ENCODE peak calls at places on chromosomes 13 and 19, in five cellular contexts. One of them, this sample, is unnamed.

GRCh38 chr13:20974981-20975585 is 72.5 kb upstream of the XPO4 start:
- DNase-seq in gastrocnemius medialis: no peak
- DNase-seq in tibial nerve: no peak
- DNase-seq in breast epithelium: no peak
- DNase-seq in lower leg skin: peak
- DNase-seq in this sample: no peak

GRCh38 chr13:53782400-53783030 is 753.9 kb downstream of the OLFM4 start:
- DNase-seq in gastrocnemius medialis: no peak
- DNase-seq in breast epithelium: peak
- DNase-seq in tibial nerve: no peak
- DNase-seq in lower leg skin: no peak
- DNase-seq in this sample: no peak

GRCh38 chr13:113066746-113067145 is 38.8 kb upstream of the F7 start:
- DNase-seq in breast epithelium: no peak
- DNase-seq in gastrocnemius medialis: no peak
- DNase-seq in lower leg skin: no peak
- DNase-seq in tibial nerve: no peak
- DNase-seq in this sample: no peak

GRCh38 chr13:109712187-109712601 is 74.2 kb downstream of the IRS2 start:
- DNase-seq in gastrocnemius medialis: no peak
- DNase-seq in lower leg skin: no peak
- DNase-seq in breast epithelium: no peak
- DNase-seq in tibial nerve: no peak
- DNase-seq in this sample: no peak

GRCh38 chr19:58265100-58265499 is 13.7 kb upstream of the ZNF8 start:
- DNase-seq in gastrocnemius medialis: no peak
- DNase-seq in tibial nerve: no peak
- DNase-seq in breast epithelium: no peak
- DNase-seq in lower leg skin: no peak
- DNase-seq in this sample: no peak

GRCh38 chr13:30421093-30422055 is 919 bp upstream of the UBE2L5 start:
- DNase-seq in breast epithelium: peak
- DNase-seq in gastrocnemius medialis: peak
- DNase-seq in lower leg skin: peak
- DNase-seq in tibial nerve: peak
- DNase-seq in this sample: peak

GRCh38 chr13:34678154-34678553 is 263.9 kb upstream of the NBEA start:
- DNase-seq in lower leg skin: no peak
- DNase-seq in gastrocnemius medialis: no peak
- DNase-seq in breast epithelium: no peak
- DNase-seq in tibial nerve: no peak
- DNase-seq in this sample: no peak

GRCh38 chr19:49020342-49020741 is 3.5 kb upstream of the LHB start:
- DNase-seq in breast epithelium: no peak
- DNase-seq in tibial nerve: no peak
- DNase-seq in gastrocnemius medialis: no peak
- DNase-seq in lower leg skin: no peak
- DNase-seq in this sample: no peak

GRCh38 chr13:45575146-45575829 is 40.3 kb downstream of the ERICH6B start:
- DNase-seq in breast epithelium: no peak
- DNase-seq in tibial nerve: no peak
- DNase-seq in lower leg skin: peak
- DNase-seq in gastrocnemius medialis: no peak
- DNase-seq in this sample: no peak

GRCh38 chr19:21574607-21575006 is 69.2 kb downstream of the ZNF429 start:
- DNase-seq in gastrocnemius medialis: no peak
- DNase-seq in tibial nerve: no peak
- DNase-seq in breast epithelium: no peak
- DNase-seq in lower leg skin: no peak
- DNase-seq in this sample: no peak

GRCh38 chr13:41284512-41285288 is 21.3 kb upstream of the MTRF1 start:
- DNase-seq in tibial nerve: no peak
- DNase-seq in breast epithelium: no peak
- DNase-seq in gastrocnemius medialis: no peak
- DNase-seq in lower leg skin: no peak
- DNase-seq in this sample: no peak

GRCh38 chr13:73879346-73880020 is 254.7 kb downstream of the KLF12 start:
- DNase-seq in breast epithelium: no peak
- DNase-seq in gastrocnemius medialis: no peak
- DNase-seq in lower leg skin: no peak
- DNase-seq in tibial nerve: no peak
- DNase-seq in this sample: no peak

GRCh38 chr19:28569132-28570114 is 643.5 kb downstream of the UQCRFS1 start:
- DNase-seq in lower leg skin: peak
- DNase-seq in tibial nerve: no peak
- DNase-seq in gastrocnemius medialis: no peak
- DNase-seq in breast epithelium: no peak
- DNase-seq in this sample: no peak

GRCh38 chr13:49082653-49083536 is 107.2 kb downstream of the FNDC3A start:
- DNase-seq in gastrocnemius medialis: no peak
- DNase-seq in breast epithelium: no peak
- DNase-seq in lower leg skin: no peak
- DNase-seq in tibial nerve: no peak
- DNase-seq in this sample: no peak

GRCh38 chr19:32651729-32652140 is 23.2 kb downstream of the ANKRD27 start:
- DNase-seq in gastrocnemius medialis: peak
- DNase-seq in tibial nerve: no peak
- DNase-seq in lower leg skin: no peak
- DNase-seq in breast epithelium: no peak
- DNase-seq in this sample: no peak

GRCh38 chr19:4908311-4908710 is 990 bp upstream of the UHRF1 start:
- DNase-seq in lower leg skin: no peak
- DNase-seq in tibial nerve: no peak
- DNase-seq in breast epithelium: no peak
- DNase-seq in gastrocnemius medialis: no peak
- DNase-seq in this sample: no peak

GRCh38 chr13:75495938-75496337 is 14.0 kb upstream of the TBC1D4 start:
- DNase-seq in tibial nerve: no peak
- DNase-seq in gastrocnemius medialis: no peak
- DNase-seq in breast epithelium: no peak
- DNase-seq in lower leg skin: no peak
- DNase-seq in this sample: no peak

GRCh38 chr13:72808917-72809500 is 27.1 kb downstream of the PIBF1 start:
- DNase-seq in lower leg skin: no peak
- DNase-seq in gastrocnemius medialis: no peak
- DNase-seq in tibial nerve: no peak
- DNase-seq in breast epithelium: no peak
- DNase-seq in this sample: no peak

GRCh38 chr13:37209621-37210020 is 104.2 kb upstream of the CSNK1A1L start:
- DNase-seq in lower leg skin: no peak
- DNase-seq in breast epithelium: no peak
- DNase-seq in tibial nerve: no peak
- DNase-seq in gastrocnemius medialis: no peak
- DNase-seq in this sample: no peak

GRCh38 chr13:113113846-113114271 is 8.3 kb downstream of the F7 start:
- DNase-seq in breast epithelium: no peak
- DNase-seq in tibial nerve: no peak
- DNase-seq in lower leg skin: peak
- DNase-seq in gastrocnemius medialis: peak
- DNase-seq in this sample: peak

GRCh38 chr19:30792561-30793505 is 420.6 kb downstream of the ZNF536 start:
- DNase-seq in tibial nerve: no peak
- DNase-seq in lower leg skin: peak
- DNase-seq in gastrocnemius medialis: no peak
- DNase-seq in breast epithelium: no peak
- DNase-seq in this sample: no peak

GRCh38 chr19:44988896-44989563 is 12.2 kb upstream of the RELB start:
- DNase-seq in breast epithelium: no peak
- DNase-seq in gastrocnemius medialis: peak
- DNase-seq in tibial nerve: peak
- DNase-seq in lower leg skin: peak
- DNase-seq in this sample: peak

GRCh38 chr13:28819046-28819747 is 942 bp upstream of the MTUS2 start:
- DNase-seq in tibial nerve: no peak
- DNase-seq in breast epithelium: no peak
- DNase-seq in lower leg skin: no peak
- DNase-seq in gastrocnemius medialis: no peak
- DNase-seq in this sample: no peak

GRCh38 chr19:3412066-3412465 is 45.7 kb downstream of the NFIC start:
- DNase-seq in gastrocnemius medialis: no peak
- DNase-seq in lower leg skin: no peak
- DNase-seq in tibial nerve: no peak
- DNase-seq in breast epithelium: no peak
- DNase-seq in this sample: no peak

GRCh38 chr19:51887522-51888498 is at the start of gene ZNF577:
- DNase-seq in gastrocnemius medialis: peak
- DNase-seq in breast epithelium: peak
- DNase-seq in lower leg skin: peak
- DNase-seq in tibial nerve: peak
- DNase-seq in this sample: peak

GRCh38 chr19:34932494-34932893 is 5.8 kb downstream of the ZNF30 start:
- DNase-seq in gastrocnemius medialis: no peak
- DNase-seq in lower leg skin: no peak
- DNase-seq in tibial nerve: no peak
- DNase-seq in breast epithelium: no peak
- DNase-seq in this sample: no peak

GRCh38 chr19:34925278-34925855 is 1.3 kb upstream of the ZNF30 start:
- DNase-seq in tibial nerve: no peak
- DNase-seq in breast epithelium: no peak
- DNase-seq in gastrocnemius medialis: no peak
- DNase-seq in lower leg skin: no peak
- DNase-seq in this sample: no peak

GRCh38 chr19:34926361-34926684 is 380 bp upstream of the ZNF30 start:
- DNase-seq in breast epithelium: no peak
- DNase-seq in lower leg skin: no peak
- DNase-seq in gastrocnemius medialis: no peak
- DNase-seq in tibial nerve: no peak
- DNase-seq in this sample: no peak

DNA sequence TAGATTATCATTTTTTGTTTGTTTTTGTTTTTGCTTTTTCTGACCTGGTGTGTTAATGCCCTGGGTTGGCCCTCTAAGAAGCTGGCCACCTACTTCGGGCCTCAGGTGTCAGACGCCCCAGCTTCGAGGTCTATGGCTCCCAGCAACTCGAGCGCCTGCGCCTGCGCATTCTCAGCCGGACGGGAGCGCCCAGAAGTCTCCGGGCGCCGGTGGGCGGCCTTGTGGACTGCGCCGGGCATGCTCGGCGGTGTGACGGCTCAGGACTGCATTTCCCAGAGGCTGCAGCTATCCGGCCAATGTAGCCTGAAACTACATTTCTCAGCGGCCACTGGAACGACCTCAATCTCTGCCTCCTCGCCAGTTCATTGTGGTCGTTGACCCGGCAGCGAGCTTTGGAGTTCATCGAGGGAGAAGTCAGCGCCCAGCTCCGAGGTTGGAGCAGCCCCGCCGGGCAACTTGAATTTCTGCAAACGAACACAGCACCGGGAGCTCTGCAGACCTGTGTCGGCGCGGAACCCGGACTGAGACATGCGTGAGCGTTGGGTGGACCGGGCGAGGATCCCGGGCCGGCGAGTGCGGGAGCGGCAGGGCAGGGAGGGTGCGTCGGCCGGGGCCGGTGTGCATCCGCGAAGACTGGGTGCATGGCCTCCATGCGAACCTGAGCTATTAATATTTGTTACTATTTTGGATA is at the start of gene ZNF30:
- DNase-seq in lower leg skin: peak
- DNase-seq in tibial nerve: peak
- DNase-seq in breast epithelium: peak
- DNase-seq in gastrocnemius medialis: peak
- DNase-seq in this sample: peak
- TF ChIP-seq POLR2A in lower leg skin: no peak
- TF ChIP-seq POLR2A in tibial nerve: no peak
- TF ChIP-seq POLR2A in breast epithelium: no peak
- TF ChIP-seq POLR2A in gastrocnemius medialis: peak
- TF ChIP-seq POLR2A in this sample: peak

DNA sequence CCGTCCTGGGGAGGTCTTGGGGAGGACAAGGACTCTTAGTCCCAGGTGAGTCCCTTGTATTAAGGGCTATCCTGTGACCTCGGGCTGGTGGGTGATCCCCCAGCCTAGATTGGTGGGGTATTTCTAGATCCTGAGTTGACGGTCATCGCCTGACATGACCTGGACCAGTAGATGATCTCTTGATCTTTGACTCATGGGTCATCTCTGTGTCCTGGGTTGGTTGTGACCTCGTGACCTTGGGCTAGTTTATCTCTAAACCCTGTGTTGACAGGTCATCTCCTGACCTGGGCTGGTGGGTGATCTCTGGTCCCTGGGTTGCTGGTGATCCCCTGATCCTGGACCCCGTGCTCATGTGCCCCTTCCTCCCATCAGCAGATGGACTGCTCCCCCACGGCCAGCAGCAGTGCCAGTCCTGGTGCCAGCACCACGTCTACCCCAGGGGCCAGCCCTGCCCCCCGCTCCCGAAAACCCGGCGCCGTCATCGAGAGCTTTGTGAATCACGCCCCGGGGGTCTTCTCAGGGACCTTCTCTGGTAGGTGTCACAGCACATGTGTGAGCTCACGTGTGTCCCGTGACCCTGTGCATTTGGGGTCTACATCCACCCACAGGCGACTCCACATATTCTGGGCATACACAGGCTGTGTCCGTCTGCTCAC is 6.3 kb downstream of the MIDN start:
- DNase-seq in breast epithelium: no peak
- DNase-seq in gastrocnemius medialis: no peak
- DNase-seq in tibial nerve: no peak
- DNase-seq in lower leg skin: no peak
- DNase-seq in this sample: no peak
- TF ChIP-seq POLR2A in breast epithelium: no peak
- TF ChIP-seq POLR2A in gastrocnemius medialis: no peak
- TF ChIP-seq POLR2A in tibial nerve: no peak
- TF ChIP-seq POLR2A in lower leg skin: no peak
- TF ChIP-seq POLR2A in this sample: no peak

DNA sequence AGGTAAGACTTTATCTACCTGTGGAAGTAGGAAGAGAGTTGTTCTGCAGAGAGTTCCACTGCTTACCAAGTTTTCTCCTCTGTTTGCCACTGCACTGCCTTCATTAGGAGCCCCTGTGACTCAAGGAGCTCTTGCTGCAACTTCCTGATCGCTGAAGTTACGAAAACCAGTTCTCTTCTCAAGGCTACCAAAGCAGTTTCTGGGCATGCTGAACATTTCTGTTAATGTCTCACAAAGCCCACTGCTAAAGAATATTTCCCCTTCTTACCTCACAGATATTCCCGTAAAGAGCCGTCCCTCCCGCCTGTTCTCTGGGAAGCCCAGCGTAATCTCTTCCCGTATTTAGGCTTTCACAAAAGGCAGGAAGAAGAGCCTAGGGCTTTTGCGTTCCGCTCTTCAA is 82.6 kb upstream of the OXGR1 start:
- DNase-seq in gastrocnemius medialis: no peak
- DNase-seq in tibial nerve: no peak
- DNase-seq in breast epithelium: no peak
- DNase-seq in lower leg skin: no peak
- DNase-seq in this sample: no peak
- TF ChIP-seq POLR2A in gastrocnemius medialis: no peak
- TF ChIP-seq POLR2A in tibial nerve: no peak
- TF ChIP-seq POLR2A in breast epithelium: no peak
- TF ChIP-seq POLR2A in lower leg skin: no peak
- TF ChIP-seq POLR2A in this sample: no peak

DNA sequence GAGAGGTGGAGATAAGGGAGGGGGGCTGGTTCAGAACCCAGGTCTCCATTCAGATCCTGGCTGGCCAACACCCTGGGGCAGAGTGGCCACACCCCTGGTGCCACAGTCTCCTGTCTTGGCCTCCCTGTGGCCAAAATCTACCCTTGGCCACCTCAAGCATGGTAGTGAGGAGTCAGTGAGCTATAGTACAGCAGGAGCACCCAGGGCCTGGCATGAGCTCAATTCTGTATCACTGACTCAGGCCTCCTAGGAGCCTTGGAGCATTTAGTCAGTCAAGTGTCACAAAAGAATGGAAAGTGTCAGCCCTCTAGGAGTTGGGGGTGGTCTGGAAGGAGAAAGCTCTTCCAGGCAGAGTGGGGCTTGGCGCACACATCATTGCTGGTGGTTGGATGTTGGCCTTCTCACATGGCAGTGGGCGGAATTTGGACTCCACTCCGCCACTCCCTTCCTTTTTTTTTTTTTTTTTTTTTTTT is 6.6 kb upstream of the CD79A start:
- DNase-seq in gastrocnemius medialis: no peak
- DNase-seq in lower leg skin: no peak
- DNase-seq in breast epithelium: no peak
- DNase-seq in tibial nerve: no peak
- DNase-seq in this sample: no peak
- TF ChIP-seq POLR2A in gastrocnemius medialis: no peak
- TF ChIP-seq POLR2A in lower leg skin: no peak
- TF ChIP-seq POLR2A in breast epithelium: no peak
- TF ChIP-seq POLR2A in tibial nerve: no peak
- TF ChIP-seq POLR2A in this sample: no peak